ENCODE peak calls at places on chromosomes 13 and 19, in four cellular contexts. J is body of pancreas, H is gastrocnemius medialis, D is lung. F is an unnamed sample.

GRCh38 chr19:32018014-32018413 is 327.4 kb upstream of the ZNF507 start:
- DNase-seq in D (no peak), J (no peak), H (no peak), F (peak; percentile 21)

GRCh38 chr13:85974604-85975366 is 175.6 kb upstream of the SLITRK6 start:
- DNase-seq in H (no peak), J (no peak), D (no peak), F (peak; percentile 73)

GRCh38 chr13:44756411-44756810 is 180.3 kb upstream of the TSC22D1 start:
- DNase-seq in H (no peak), J (no peak), D (no peak), F (peak; percentile 45)

GRCh38 chr13:92137519-92137918 is 739.1 kb downstream of the GPC5 start:
- DNase-seq in J (no peak), D (no peak), H (no peak), F (no peak)

GRCh38 chr13:45554604-45555109 is 60.9 kb downstream of the ERICH6B start:
- DNase-seq in H (no peak), D (no peak), J (no peak), F (no peak)

GRCh38 chr13:73162912-73163911 is 104.4 kb downstream of the KLF5 start:
- DNase-seq in J (no peak), H (no peak), D (no peak), F (peak; percentile 67)

GRCh38 chr13:103694033-103694432 is 627.8 kb upstream of the SLC10A2 start:
- DNase-seq in H (no peak), D (no peak), J (no peak), F (no peak)

GRCh38 chr13:26460652-26461051 is 96.8 kb upstream of the WASF3 start:
- DNase-seq in H (peak; percentile 76), D (no peak), J (peak; percentile 56), F (no peak)

GRCh38 chr19:23706657-23707056 is 19.6 kb upstream of the ZNF675 start:
- DNase-seq in H (no peak), J (no peak), D (no peak), F (no peak)

GRCh38 chr19:58531052-58531600 is 11.5 kb upstream of the ZBTB45 start:
- DNase-seq in H (no peak), J (no peak), D (no peak), F (no peak)

GRCh38 chr13:71067164-71067815 is 799.7 kb downstream of the DACH1 start:
- DNase-seq in H (no peak), J (no peak), D (no peak), F (no peak)

GRCh38 chr19:18280247-18281081 is 958 bp downstream of the JUND start:
- DNase-seq in H (peak; percentile 75), J (peak; percentile 87), D (peak; percentile 75), F (peak; percentile 44)

GRCh38 chr19:40685016-40685526 is 5.4 kb downstream of the NUMBL start:
- DNase-seq in H (no peak), D (no peak), J (no peak), F (no peak)

GRCh38 chr19:38317104-38317612 is 1.4 kb upstream of the YIF1B start:
- DNase-seq in J (no peak), H (no peak), D (no peak), F (no peak)

GRCh38 chr19:14472202-14472961 is 2.8 kb downstream of the PTGER1 start:
- DNase-seq in J (peak; percentile 69), H (no peak), D (peak; percentile 75), F (no peak)

GRCh38 chr13:23996456-23996855 is 99.2 kb upstream of the C1QTNF9B start:
- DNase-seq in J (no peak), D (no peak), H (no peak), F (no peak)

GRCh38 chr19:57280913-57281425 is 684 bp downstream of the ZNF460 start:
- DNase-seq in H (no peak), D (no peak), J (no peak), F (no peak)

GRCh38 chr19:13665125-13665903 is 99.0 kb upstream of the MRI1 start:
- DNase-seq in D (no peak), H (no peak), J (no peak), F (no peak)

GRCh38 chr13:91946498-91947070 is 548.2 kb downstream of the GPC5 start:
- DNase-seq in J (peak; percentile 6), H (no peak), D (no peak), F (peak; percentile 13)

GRCh38 chr19:33677745-33678426 is 56.1 kb downstream of the CHST8 start:
- DNase-seq in D (no peak), H (no peak), J (no peak), F (no peak)

GRCh38 chr19:17402982-17403855 is 2.2 kb downstream of the BST2 start:
- DNase-seq in J (no peak), D (no peak), H (no peak), F (no peak)

GRCh38 chr19:5134683-5135082 is 165.8 kb downstream of the KDM4B start:
- DNase-seq in J (no peak), H (no peak), D (no peak), F (no peak)

GRCh38 chr13:94073006-94073744 is 406.3 kb downstream of the DCT start:
- DNase-seq in D (no peak), H (no peak), J (no peak), F (no peak)

GRCh38 chr19:13132471-13133166 is 14.6 kb downstream of the NACC1 start:
- DNase-seq in H (no peak), J (no peak), D (no peak), F (no peak)

GRCh38 chr13:98214008-98214643 is 37.1 kb upstream of the RNF113B start:
- DNase-seq in H (no peak), J (no peak), D (no peak), F (peak; percentile 50)

GRCh38 chr13:93080587-93080986 is 146.0 kb upstream of the GPC6 start:
- DNase-seq in D (no peak), H (no peak), J (no peak), F (peak; percentile 33)

GRCh38 chr19:33399745-33400681 is 26.5 kb downstream of the CEBPG start:
- DNase-seq in J (peak; percentile 3), D (no peak), H (no peak), F (no peak)

GRCh38 chr19:39520541-39521204 is 5.7 kb downstream of the SELENOV start:
- DNase-seq in H (no peak), D (no peak), J (no peak), F (no peak)

GRCh38 chr13:71524245-71525002 is 342.6 kb downstream of the DACH1 start:
- DNase-seq in J (no peak), D (no peak), H (no peak), F (no peak)

GRCh38 chr13:97272526-97272925 is 50.4 kb downstream of the MBNL2 start:
- DNase-seq in H (no peak), D (no peak), J (no peak), F (no peak)

GRCh38 chr19:50794778-50795664 is 4.8 kb downstream of the ACP4 start:
- DNase-seq in H (no peak), D (no peak), J (peak; percentile 36), F (no peak)

GRCh38 chr13:84605927-84606326 is 723.7 kb upstream of the SLITRK1 start:
- DNase-seq in D (no peak), H (no peak), J (no peak), F (no peak)

GRCh38 chr13:77040835-77041234 is 13.9 kb upstream of the FBXL3 start:
- DNase-seq in H (no peak), J (no peak), D (no peak), F (no peak)

GRCh38 chr13:32846020-32846451 is 170.2 kb upstream of the KL start:
- DNase-seq in J (no peak), H (no peak), D (no peak), F (no peak)

GRCh38 chr19:47697863-47698609 is 15.2 kb upstream of the EHD2 start:
- DNase-seq in D (peak; percentile 77), J (peak; percentile 76), H (peak; percentile 64), F (peak; percentile 61)

GRCh38 chr13:47136659-47136975 is 239.8 kb upstream of the HTR2A start:
- DNase-seq in H (no peak), D (no peak), J (peak; percentile 14), F (no peak)

GRCh38 chr13:51873837-51874236 is 12.1 kb downstream of the CCDC70 start:
- DNase-seq in J (no peak), H (no peak), D (no peak), F (no peak)

GRCh38 chr13:74132768-74133656 is 1.2 kb downstream of the KLF12 start:
- DNase-seq in D (no peak), J (peak; percentile 26), H (peak; percentile 8), F (peak; percentile 16)

GRCh38 chr13:88031980-88032562 is 360.9 kb downstream of the SLITRK5 start:
- DNase-seq in J (no peak), H (no peak), D (no peak), F (peak; percentile 80)

GRCh38 chr13:45626731-45627374 is 11.3 kb upstream of the ERICH6B start:
- DNase-seq in J (no peak), D (no peak), H (no peak), F (no peak)

GRCh38 chr13:101795025-101795424 is 342.6 kb downstream of the ITGBL1 start:
- DNase-seq in D (no peak), J (no peak), H (no peak), F (no peak)

GRCh38 chr13:101792189-101792588 is 339.7 kb downstream of the ITGBL1 start:
- DNase-seq in D (no peak), J (no peak), H (no peak), F (no peak)

GRCh38 chr13:101799196-101799595 is 346.7 kb downstream of the ITGBL1 start:
- DNase-seq in D (no peak), J (no peak), H (no peak), F (no peak)

GRCh38 chr13:101795460-101795859 is 343.0 kb downstream of the ITGBL1 start:
- DNase-seq in D (no peak), J (no peak), H (no peak), F (no peak)
- TF ChIP-seq CTCF in D (no peak), J (no peak), H (no peak), F (no peak)

GRCh38 chr13:113598481-113598880 is 13.9 kb downstream of the TFDP1 start:
- DNase-seq in J (no peak), H (no peak), D (no peak), F (no peak)
- H3K36me3 ChIP-seq in J (no peaks in the 10 kb centered on the region), H (peaks cover 6% of the 10 kb centered on the region), D (peaks cover 9% of the 10 kb centered on the region), F (peaks cover 11% of the 10 kb centered on the region)

GRCh38 chr19:56091751-56092546 is 29.1 kb downstream of the ZNF787 start:
- DNase-seq in H (no peak), D (no peak), J (no peak), F (no peak)
- H3K4me3 ChIP-seq in H (no peak overlapping the region), D (no peak overlapping the region), J (no peak overlapping the region), F (no peak overlapping the region)

DNA sequence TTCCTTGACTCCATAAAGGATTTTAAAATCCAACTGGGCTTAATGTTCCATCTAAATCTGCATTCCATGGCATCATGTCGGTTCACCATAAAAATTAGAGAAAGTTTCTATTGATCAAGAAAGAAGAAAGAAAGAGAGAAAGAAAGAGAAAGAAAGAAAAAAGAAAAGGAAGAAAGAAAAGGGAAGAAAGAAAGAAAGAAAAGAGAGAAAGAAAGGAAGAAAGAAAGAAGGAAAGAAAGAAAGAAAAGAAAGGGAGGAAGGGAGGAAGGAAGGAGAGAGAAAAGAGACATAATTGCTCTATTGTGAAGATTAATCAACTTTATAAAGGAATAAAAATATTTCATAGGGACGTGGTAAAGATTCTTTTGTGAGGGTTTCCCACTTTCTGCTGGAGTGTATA is 329.2 kb downstream of the DLEU7 start:
- DNase-seq in H (no peak), D (no peak), J (no peak), F (no peak)
- TF ChIP-seq CTCF in H (no peak), D (no peak), J (no peak), F (no peak)